ENCODE peak calls at places on chromosomes 16 and 17, in ten cellular contexts. Y, R, Q, J, N, D, P, U, B and F are unnamed samples.

GRCh38 chr16:57017251-57017650 is 27.9 kb downstream of the NLRC5 start:
- DNase-seq in Y (no peak), R (no peak), Q (no peak), J (no peak), N (no peak), D (no peak), P (no peak), U (no peak), B (no peak), F (no peak)

GRCh38 chr17:29005562-29005887 is 308 bp downstream of the SEZ6 start:
- DNase-seq in Y (no peak), R (no peak), Q (no peak), J (no peak), N (no peak), D (no peak), P (no peak), U (no peak), B (no peak), F (no peak)

GRCh38 chr17:30236807-30237206 is 1.3 kb upstream of the SLC6A4 start:
- DNase-seq in Y (peak; percentile 49), R (no peak), Q (no peak), J (no peak), N (no peak), D (peak; percentile 79), P (peak; percentile 39), U (no peak), B (peak; percentile 38), F (peak; percentile 46)

GRCh38 chr17:48749621-48750553 is 21.3 kb upstream of the HOXB13 start:
- DNase-seq in Y (no peak), R (no peak), Q (no peak), J (no peak), N (no peak), D (no peak), P (no peak), U (no peak), B (no peak), F (no peak)

GRCh38 chr16:3971706-3972105 is 91.2 kb upstream of the CREBBP start:
- DNase-seq in Y (no peak), R (no peak), Q (no peak), J (no peak), N (no peak), D (no peak), P (no peak), U (no peak), B (no peak), F (no peak)

GRCh38 chr16:1826691-1827573 is at the start of the genes FAHD1 and HAGH:
- DNase-seq in Y (peak; percentile 94), R (peak; percentile 99), Q (peak; percentile 92), J (peak; percentile 94), N (peak; percentile 93), D (peak; percentile 94), P (peak; percentile 95), U (peak; percentile 91), B (peak; percentile 93), F (peak; percentile 95)

GRCh38 chr17:55005520-55005919 is 37.0 kb downstream of the STXBP4 start:
- DNase-seq in Y (no peak), R (no peak), Q (peak; percentile 1), J (no peak), N (no peak), D (no peak), P (peak; percentile 32), U (no peak), B (no peak), F (peak; percentile 51)

GRCh38 chr16:79843631-79844043 is 243.1 kb upstream of the MAF start:
- DNase-seq in Y (no peak), R (no peak), Q (no peak), J (no peak), N (no peak), D (no peak), P (no peak), U (no peak), B (no peak), F (no peak)

GRCh38 chr17:40909351-40909750 is 24.3 kb upstream of the KRT20 start:
- DNase-seq in Y (peak; percentile 52), R (no peak), Q (peak; percentile 69), J (peak; percentile 42), N (peak; percentile 67), D (peak; percentile 92), P (peak; percentile 95), U (peak; percentile 57), B (peak; percentile 69), F (peak; percentile 93)

DNA sequence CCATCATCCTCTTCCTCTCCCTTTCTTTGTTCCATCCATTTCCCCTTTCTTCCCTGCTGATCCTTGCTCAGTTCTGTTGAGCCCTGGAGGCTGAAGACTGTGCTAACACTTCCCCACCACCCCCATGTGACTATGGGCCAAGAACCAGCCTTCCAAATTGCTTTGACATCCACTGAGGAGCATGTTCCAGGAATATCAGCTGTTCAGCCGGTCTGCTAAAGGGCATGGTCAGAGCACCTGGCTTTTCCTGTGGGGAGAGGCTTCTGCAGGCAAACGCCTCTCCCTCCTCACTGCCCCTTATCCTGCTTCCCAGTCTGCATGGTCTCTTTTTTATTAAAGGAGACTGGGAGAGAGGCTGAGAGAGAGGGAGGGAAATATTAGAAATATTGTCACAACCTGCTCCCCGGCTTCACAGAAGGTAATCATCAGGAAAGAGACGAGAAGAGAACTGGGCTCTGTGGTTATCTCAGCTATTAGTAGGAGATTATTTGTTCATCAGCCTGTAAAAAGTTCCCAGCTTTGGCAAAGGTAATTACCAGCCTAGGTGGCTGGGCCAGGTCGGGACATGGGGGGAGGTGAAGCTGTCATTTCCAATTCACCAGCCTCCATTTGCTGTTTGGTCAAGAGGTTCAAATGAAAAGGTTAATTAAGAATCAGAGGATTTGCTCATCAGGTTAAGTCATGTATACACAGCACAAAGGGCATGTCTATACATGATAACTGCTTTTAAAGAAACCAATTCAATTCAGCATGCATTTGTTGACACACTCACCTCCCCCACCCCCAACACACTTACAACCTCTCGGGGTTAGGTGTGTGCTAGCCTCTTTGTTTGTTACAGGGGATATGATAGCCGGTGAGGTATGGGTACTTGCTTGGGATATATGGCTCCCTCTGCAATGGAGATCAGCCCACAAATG is 83.7 kb upstream of the CRHR1 start:
- DNase-seq in Y (no peak), R (no peak), Q (no peak), J (no peak), N (no peak), D (no peak), P (no peak), U (no peak), B (no peak), F (no peak)
- H3K27me3 ChIP-seq in Y (peaks cover 95% of the 10 kb centered on the region), R (no peaks in the 10 kb centered on the region), Q (no peaks in the 10 kb centered on the region), J (no peaks in the 10 kb centered on the region), N (no peaks in the 10 kb centered on the region), D (no peaks in the 10 kb centered on the region), P (no peaks in the 10 kb centered on the region), U (peaks cover 7% of the 10 kb centered on the region), B (peaks cover 28% of the 10 kb centered on the region), F (no peaks in the 10 kb centered on the region)

DNA sequence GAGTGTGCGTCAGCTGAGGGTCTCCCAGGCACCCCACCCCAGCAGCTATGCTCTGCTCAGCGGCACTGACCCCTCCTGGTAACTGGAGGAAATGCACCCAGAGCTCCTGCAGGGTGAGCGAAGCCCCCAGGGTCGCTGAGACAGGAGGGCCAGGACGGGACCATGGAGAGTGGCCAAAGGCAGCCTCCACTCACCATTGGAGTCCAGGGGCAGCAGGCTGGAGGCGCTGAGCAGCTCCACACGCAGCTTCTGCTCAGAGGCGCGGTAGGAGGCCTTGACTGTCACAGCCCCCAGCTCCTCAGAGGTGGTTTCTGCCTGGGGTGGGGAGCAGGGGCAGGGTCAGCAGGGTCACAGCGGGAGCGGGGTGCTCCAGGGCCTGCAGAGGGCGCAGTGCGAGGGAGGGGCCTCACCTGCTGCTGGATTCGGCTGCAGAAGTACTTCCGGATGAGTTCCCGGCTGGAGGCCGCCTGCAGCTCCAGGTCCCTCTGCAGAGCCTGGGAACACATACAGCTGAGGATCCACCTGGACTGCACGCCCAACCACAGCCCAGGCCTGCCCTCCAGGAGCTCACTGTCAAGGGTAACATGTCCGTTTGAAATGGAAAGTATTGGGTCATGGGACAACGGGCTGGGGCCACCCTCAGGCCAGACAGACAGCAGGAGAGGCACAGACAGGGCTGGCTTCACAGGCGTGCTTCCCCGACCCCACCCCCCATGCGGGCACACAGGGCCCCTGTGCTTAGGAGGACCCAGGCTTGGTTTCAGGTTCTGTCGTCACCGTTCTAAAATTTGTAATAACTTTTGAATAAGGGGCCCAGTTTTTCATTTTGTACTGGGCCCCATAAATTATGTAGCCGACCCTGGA is 13.8 kb downstream of the UNC13D start:
- DNase-seq in Y (no peak), R (no peak), Q (no peak), J (no peak), N (no peak), D (no peak), P (no peak), U (no peak), B (no peak), F (peak; percentile 35)
- H3K27ac ChIP-seq in Y (no peak overlapping the region), R (no peak overlapping the region), Q (no peak overlapping the region), J (no peak overlapping the region), N (no peak overlapping the region), D (no peak overlapping the region), P (no peak overlapping the region), U (no peak overlapping the region), B (no peak overlapping the region), F (no peak overlapping the region)

GRCh38 chr17:79835470-79835899 is 3.8 kb downstream of the CBX4 start:
- DNase-seq in Y (no peak), R (no peak), Q (no peak), J (no peak), N (no peak), D (no peak), P (no peak), U (no peak), B (no peak), F (no peak)
- H3K4me3 ChIP-seq in Y (no peak overlapping the region), R (no peak overlapping the region), Q (no peak overlapping the region), J (no peak overlapping the region), N (no peak overlapping the region), D (no peak overlapping the region), P (no peak overlapping the region), U (no peak overlapping the region), B (no peak overlapping the region), F (peak overlapping the region; percentile 59)

DNA sequence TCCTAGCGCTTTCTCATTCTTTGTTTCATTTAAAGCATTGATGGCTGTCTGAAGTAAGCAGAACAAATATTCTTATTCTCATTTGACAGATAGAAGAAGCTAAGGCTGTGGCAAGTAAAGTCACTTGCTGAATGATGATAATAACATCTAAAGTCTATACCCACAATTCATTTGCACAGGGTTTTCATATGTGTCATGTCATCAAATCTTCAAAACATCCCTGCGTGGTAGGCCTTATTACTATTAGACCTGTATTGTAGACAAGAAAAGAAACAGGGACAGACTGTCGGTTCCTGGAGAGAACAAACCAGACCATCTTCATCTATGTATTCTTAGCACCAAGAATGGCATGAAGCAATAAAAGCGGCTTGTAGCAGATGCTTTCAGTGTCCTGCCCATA is 85.9 kb downstream of the ASIC2 start:
- DNase-seq in Y (no peak), R (no peak), Q (no peak), J (no peak), N (no peak), D (no peak), P (no peak), U (no peak), B (no peak), F (no peak)
- H3K27me3 ChIP-seq in Y (peaks cover 95% of the 10 kb centered on the region), R (no peaks in the 10 kb centered on the region), Q (no peaks in the 10 kb centered on the region), J (no peaks in the 10 kb centered on the region), N (no peaks in the 10 kb centered on the region), D (no peaks in the 10 kb centered on the region), P (no peaks in the 10 kb centered on the region), U (no peaks in the 10 kb centered on the region), B (peaks cover 25% of the 10 kb centered on the region), F (no peaks in the 10 kb centered on the region)

GRCh38 chr17:57421393-57421717 is 165.0 kb downstream of the MSI2 start:
- DNase-seq in Y (no peak), R (no peak), Q (no peak), J (no peak), N (no peak), D (no peak), P (no peak), U (no peak), B (no peak), F (no peak)
- H3K27ac ChIP-seq in Y (no peak overlapping the region), R (no peak overlapping the region), Q (no peak overlapping the region), J (no peak overlapping the region), N (peak overlapping the region; percentile 78), D (no peak overlapping the region), P (no peak overlapping the region), U (no peak overlapping the region), B (no peak overlapping the region), F (peak overlapping the region; percentile 55)

GRCh38 chr17:27245230-27245696 is 48.7 kb upstream of the WSB1 start:
- DNase-seq in Y (peak; percentile 86), R (peak; percentile 93), Q (peak; percentile 22), J (peak; percentile 93), N (peak; percentile 88), D (peak; percentile 93), P (peak; percentile 97), U (peak; percentile 35), B (peak; percentile 89), F (peak; percentile 91)
- H3K4me3 ChIP-seq in Y (peak overlapping the region; percentile 41), R (peak overlapping the region; percentile 37), Q (no peak overlapping the region), J (peak overlapping the region; percentile 9), N (peak overlapping the region; percentile 41), D (peak overlapping the region; percentile 56), P (peak overlapping the region; percentile 21), U (no peak overlapping the region), B (peak overlapping the region; percentile 21), F (peak overlapping the region; percentile 9)